ENCODE peak calls at places on chromosomes 13 and 19, in six cellular contexts. One of them, this sample, is unnamed.

GRCh38 chr13:88339271-88339741 is 668.1 kb downstream of the SLITRK5 start:
- DNase-seq in naive thymus-derived CD4-positive, alpha-beta T cell: no peak
- DNase-seq in substantia nigra: no peak
- DNase-seq in spleen: no peak
- DNase-seq in CD4-positive, CD25-positive, alpha-beta regulatory T cell: no peak
- DNase-seq in brain microvascular endothelial cell: no peak
- DNase-seq in this sample: no peak

GRCh38 chr13:26067601-26068000 is 15.8 kb upstream of the SHISA2 start:
- DNase-seq in brain microvascular endothelial cell: no peak
- DNase-seq in spleen: no peak
- DNase-seq in naive thymus-derived CD4-positive, alpha-beta T cell: no peak
- DNase-seq in substantia nigra: no peak
- DNase-seq in CD4-positive, CD25-positive, alpha-beta regulatory T cell: no peak
- DNase-seq in this sample: no peak

GRCh38 chr19:55300821-55301458 is 17.1 kb downstream of the BRSK1 start:
- DNase-seq in spleen: no peak
- DNase-seq in substantia nigra: no peak
- DNase-seq in naive thymus-derived CD4-positive, alpha-beta T cell: no peak
- DNase-seq in CD4-positive, CD25-positive, alpha-beta regulatory T cell: no peak
- DNase-seq in brain microvascular endothelial cell: no peak
- DNase-seq in this sample: peak; percentile 63

GRCh38 chr19:37077929-37078716 is at the start of gene ZNF420:
- DNase-seq in brain microvascular endothelial cell: peak; percentile 94
- DNase-seq in substantia nigra: peak; percentile 85
- DNase-seq in naive thymus-derived CD4-positive, alpha-beta T cell: peak; percentile 84
- DNase-seq in CD4-positive, CD25-positive, alpha-beta regulatory T cell: peak; percentile 87
- DNase-seq in spleen: peak; percentile 97
- DNase-seq in this sample: peak; percentile 94

GRCh38 chr19:35531291-35531690 is 2.0 kb upstream of the GAPDHS start:
- DNase-seq in substantia nigra: no peak
- DNase-seq in CD4-positive, CD25-positive, alpha-beta regulatory T cell: no peak
- DNase-seq in naive thymus-derived CD4-positive, alpha-beta T cell: no peak
- DNase-seq in brain microvascular endothelial cell: no peak
- DNase-seq in spleen: no peak
- DNase-seq in this sample: no peak

GRCh38 chr19:48372904-48373303 is 8.7 kb downstream of the SYNGR4 start:
- DNase-seq in brain microvascular endothelial cell: no peak
- DNase-seq in naive thymus-derived CD4-positive, alpha-beta T cell: no peak
- DNase-seq in substantia nigra: no peak
- DNase-seq in spleen: no peak
- DNase-seq in CD4-positive, CD25-positive, alpha-beta regulatory T cell: no peak
- DNase-seq in this sample: no peak

GRCh38 chr13:66154981-66155380 is 1075.2 kb downstream of the PCDH9 start:
- DNase-seq in brain microvascular endothelial cell: no peak
- DNase-seq in spleen: no peak
- DNase-seq in naive thymus-derived CD4-positive, alpha-beta T cell: no peak
- DNase-seq in CD4-positive, CD25-positive, alpha-beta regulatory T cell: no peak
- DNase-seq in substantia nigra: no peak
- DNase-seq in this sample: no peak

GRCh38 chr19:48969276-48970138 is 4.4 kb downstream of the FTL start:
- DNase-seq in substantia nigra: no peak
- DNase-seq in brain microvascular endothelial cell: no peak
- DNase-seq in CD4-positive, CD25-positive, alpha-beta regulatory T cell: no peak
- DNase-seq in naive thymus-derived CD4-positive, alpha-beta T cell: no peak
- DNase-seq in spleen: peak; percentile 82
- DNase-seq in this sample: no peak

GRCh38 chr13:50208826-50209335 is 193.6 kb downstream of the KCNRG start:
- DNase-seq in brain microvascular endothelial cell: peak; percentile 98
- DNase-seq in naive thymus-derived CD4-positive, alpha-beta T cell: no peak
- DNase-seq in CD4-positive, CD25-positive, alpha-beta regulatory T cell: no peak
- DNase-seq in spleen: peak; percentile 87
- DNase-seq in substantia nigra: no peak
- DNase-seq in this sample: no peak

GRCh38 chr19:43620061-43621001 is 902 bp upstream of the ZNF428 start:
- DNase-seq in substantia nigra: no peak
- DNase-seq in spleen: no peak
- DNase-seq in naive thymus-derived CD4-positive, alpha-beta T cell: no peak
- DNase-seq in CD4-positive, CD25-positive, alpha-beta regulatory T cell: peak; percentile 81
- DNase-seq in brain microvascular endothelial cell: no peak
- DNase-seq in this sample: no peak

GRCh38 chr13:25916119-25916518 is 135.7 kb downstream of the SHISA2 start:
- DNase-seq in naive thymus-derived CD4-positive, alpha-beta T cell: no peak
- DNase-seq in spleen: no peak
- DNase-seq in CD4-positive, CD25-positive, alpha-beta regulatory T cell: no peak
- DNase-seq in substantia nigra: no peak
- DNase-seq in brain microvascular endothelial cell: no peak
- DNase-seq in this sample: no peak

GRCh38 chr19:36436531-36436930 is 18.1 kb upstream of the ZFP82 start:
- DNase-seq in CD4-positive, CD25-positive, alpha-beta regulatory T cell: no peak
- DNase-seq in substantia nigra: no peak
- DNase-seq in naive thymus-derived CD4-positive, alpha-beta T cell: no peak
- DNase-seq in spleen: no peak
- DNase-seq in brain microvascular endothelial cell: peak; percentile 2
- DNase-seq in this sample: no peak

GRCh38 chr19:52007436-52007804 is 591 bp downstream of the ZNF615 start:
- DNase-seq in spleen: no peak
- DNase-seq in naive thymus-derived CD4-positive, alpha-beta T cell: no peak
- DNase-seq in substantia nigra: no peak
- DNase-seq in CD4-positive, CD25-positive, alpha-beta regulatory T cell: no peak
- DNase-seq in brain microvascular endothelial cell: no peak
- DNase-seq in this sample: peak; percentile 26

GRCh38 chr13:52599037-52599852 is 43.0 kb upstream of the HNRNPA1L2 start:
- DNase-seq in spleen: no peak
- DNase-seq in substantia nigra: no peak
- DNase-seq in CD4-positive, CD25-positive, alpha-beta regulatory T cell: no peak
- DNase-seq in naive thymus-derived CD4-positive, alpha-beta T cell: no peak
- DNase-seq in brain microvascular endothelial cell: peak; percentile 60
- DNase-seq in this sample: no peak

GRCh38 chr13:62360609-62361008 is 945.0 kb upstream of the PCDH20 start:
- DNase-seq in naive thymus-derived CD4-positive, alpha-beta T cell: no peak
- DNase-seq in spleen: no peak
- DNase-seq in CD4-positive, CD25-positive, alpha-beta regulatory T cell: no peak
- DNase-seq in brain microvascular endothelial cell: no peak
- DNase-seq in substantia nigra: no peak
- DNase-seq in this sample: no peak

GRCh38 chr19:46761418-46761831 is 15.2 kb upstream of the STRN4 start:
- DNase-seq in CD4-positive, CD25-positive, alpha-beta regulatory T cell: no peak
- DNase-seq in naive thymus-derived CD4-positive, alpha-beta T cell: no peak
- DNase-seq in substantia nigra: no peak
- DNase-seq in spleen: no peak
- DNase-seq in brain microvascular endothelial cell: no peak
- DNase-seq in this sample: no peak

GRCh38 chr19:14375055-14375581 is 6.1 kb upstream of the ADGRE5 start:
- DNase-seq in naive thymus-derived CD4-positive, alpha-beta T cell: peak; percentile 88
- DNase-seq in CD4-positive, CD25-positive, alpha-beta regulatory T cell: peak; percentile 87
- DNase-seq in spleen: peak; percentile 94
- DNase-seq in brain microvascular endothelial cell: no peak
- DNase-seq in substantia nigra: peak; percentile 22
- DNase-seq in this sample: no peak

GRCh38 chr19:16014923-16015804 is 61.1 kb upstream of the TPM4 start:
- DNase-seq in CD4-positive, CD25-positive, alpha-beta regulatory T cell: no peak
- DNase-seq in spleen: no peak
- DNase-seq in naive thymus-derived CD4-positive, alpha-beta T cell: no peak
- DNase-seq in brain microvascular endothelial cell: no peak
- DNase-seq in substantia nigra: no peak
- DNase-seq in this sample: no peak

DNA sequence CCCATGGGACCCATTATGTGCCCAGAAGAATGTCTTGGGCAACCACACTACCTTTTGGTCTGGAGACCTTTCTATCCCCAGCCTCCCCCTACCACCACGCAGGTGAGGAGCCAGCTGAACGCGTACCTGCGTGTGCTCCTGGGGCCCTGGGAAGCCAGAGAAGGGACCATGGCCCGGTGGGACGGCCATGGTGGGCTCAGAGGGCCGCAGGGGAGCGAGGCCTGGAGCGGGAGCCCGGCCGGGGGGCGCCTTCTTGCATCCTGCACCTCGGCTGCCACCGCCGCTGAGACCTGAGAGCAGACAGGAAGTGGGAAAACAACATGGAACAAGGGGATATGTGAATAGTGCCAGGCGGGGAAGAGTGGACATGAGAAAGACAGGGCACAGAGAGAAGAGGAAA is 2.3 kb downstream of the DYRK1B start:
- DNase-seq in CD4-positive, CD25-positive, alpha-beta regulatory T cell: no peak
- DNase-seq in spleen: peak; percentile 78
- DNase-seq in substantia nigra: no peak
- DNase-seq in naive thymus-derived CD4-positive, alpha-beta T cell: no peak
- DNase-seq in brain microvascular endothelial cell: no peak
- DNase-seq in this sample: no peak
- H3K27ac ChIP-seq in CD4-positive, CD25-positive, alpha-beta regulatory T cell: no peak overlapping the region
- H3K27ac ChIP-seq in spleen: peak overlapping the region; percentile 93
- H3K27ac ChIP-seq in substantia nigra: no peak overlapping the region
- H3K27ac ChIP-seq in naive thymus-derived CD4-positive, alpha-beta T cell: no peak overlapping the region
- H3K27ac ChIP-seq in brain microvascular endothelial cell: no peak overlapping the region
- H3K27ac ChIP-seq in this sample: no peak overlapping the region

GRCh38 chr13:34731486-34731885 is 210.6 kb upstream of the NBEA start:
- DNase-seq in substantia nigra: no peak
- DNase-seq in CD4-positive, CD25-positive, alpha-beta regulatory T cell: no peak
- DNase-seq in naive thymus-derived CD4-positive, alpha-beta T cell: no peak
- DNase-seq in brain microvascular endothelial cell: no peak
- DNase-seq in spleen: no peak
- DNase-seq in this sample: no peak
- H3K27ac ChIP-seq in substantia nigra: no peak overlapping the region
- H3K27ac ChIP-seq in CD4-positive, CD25-positive, alpha-beta regulatory T cell: no peak overlapping the region
- H3K27ac ChIP-seq in naive thymus-derived CD4-positive, alpha-beta T cell: no peak overlapping the region
- H3K27ac ChIP-seq in brain microvascular endothelial cell: no peak overlapping the region
- H3K27ac ChIP-seq in spleen: no peak overlapping the region
- H3K27ac ChIP-seq in this sample: no peak overlapping the region

GRCh38 chr13:87322386-87322785 is 348.8 kb upstream of the SLITRK5 start:
- DNase-seq in spleen: no peak
- DNase-seq in brain microvascular endothelial cell: no peak
- DNase-seq in CD4-positive, CD25-positive, alpha-beta regulatory T cell: no peak
- DNase-seq in substantia nigra: no peak
- DNase-seq in naive thymus-derived CD4-positive, alpha-beta T cell: no peak
- DNase-seq in this sample: no peak

GRCh38 chr13:87324558-87324957 is 346.6 kb upstream of the SLITRK5 start:
- DNase-seq in brain microvascular endothelial cell: no peak
- DNase-seq in CD4-positive, CD25-positive, alpha-beta regulatory T cell: no peak
- DNase-seq in spleen: no peak
- DNase-seq in substantia nigra: no peak
- DNase-seq in naive thymus-derived CD4-positive, alpha-beta T cell: no peak
- DNase-seq in this sample: no peak
- H3K27ac ChIP-seq in brain microvascular endothelial cell: no peak overlapping the region
- H3K27ac ChIP-seq in CD4-positive, CD25-positive, alpha-beta regulatory T cell: no peak overlapping the region
- H3K27ac ChIP-seq in spleen: no peak overlapping the region
- H3K27ac ChIP-seq in substantia nigra: no peak overlapping the region
- H3K27ac ChIP-seq in naive thymus-derived CD4-positive, alpha-beta T cell: no peak overlapping the region
- H3K27ac ChIP-seq in this sample: no peak overlapping the region

GRCh38 chr19:4360081-4360569 is 16.8 kb downstream of the MPND start:
- DNase-seq in substantia nigra: no peak
- DNase-seq in brain microvascular endothelial cell: no peak
- DNase-seq in CD4-positive, CD25-positive, alpha-beta regulatory T cell: no peak
- DNase-seq in naive thymus-derived CD4-positive, alpha-beta T cell: no peak
- DNase-seq in spleen: no peak
- DNase-seq in this sample: no peak

GRCh38 chr19:4362038-4362828 is 18.9 kb downstream of the MPND start:
- DNase-seq in brain microvascular endothelial cell: no peak
- DNase-seq in substantia nigra: no peak
- DNase-seq in naive thymus-derived CD4-positive, alpha-beta T cell: no peak
- DNase-seq in CD4-positive, CD25-positive, alpha-beta regulatory T cell: no peak
- DNase-seq in spleen: peak; percentile 68
- DNase-seq in this sample: no peak

GRCh38 chr19:4361152-4362037 is 18.0 kb downstream of the MPND start:
- DNase-seq in substantia nigra: no peak
- DNase-seq in CD4-positive, CD25-positive, alpha-beta regulatory T cell: no peak
- DNase-seq in brain microvascular endothelial cell: peak; percentile 12
- DNase-seq in naive thymus-derived CD4-positive, alpha-beta T cell: no peak
- DNase-seq in spleen: peak; percentile 75
- DNase-seq in this sample: no peak

GRCh38 chr19:4359627-4360000 is 16.3 kb downstream of the MPND start:
- DNase-seq in spleen: peak; percentile 64
- DNase-seq in brain microvascular endothelial cell: no peak
- DNase-seq in CD4-positive, CD25-positive, alpha-beta regulatory T cell: no peak
- DNase-seq in substantia nigra: no peak
- DNase-seq in naive thymus-derived CD4-positive, alpha-beta T cell: no peak
- DNase-seq in this sample: no peak

GRCh38 chr19:4360641-4361151 is 17.3 kb downstream of the MPND start:
- DNase-seq in substantia nigra: no peak
- DNase-seq in spleen: peak; percentile 74
- DNase-seq in brain microvascular endothelial cell: no peak
- DNase-seq in naive thymus-derived CD4-positive, alpha-beta T cell: no peak
- DNase-seq in CD4-positive, CD25-positive, alpha-beta regulatory T cell: no peak
- DNase-seq in this sample: no peak
- H3K27ac ChIP-seq in substantia nigra: no peak overlapping the region
- H3K27ac ChIP-seq in spleen: peak overlapping the region; percentile 8
- H3K27ac ChIP-seq in brain microvascular endothelial cell: no peak overlapping the region
- H3K27ac ChIP-seq in naive thymus-derived CD4-positive, alpha-beta T cell: no peak overlapping the region
- H3K27ac ChIP-seq in CD4-positive, CD25-positive, alpha-beta regulatory T cell: no peak overlapping the region
- H3K27ac ChIP-seq in this sample: no peak overlapping the region

GRCh38 chr19:2338751-2339643 is 10.5 kb downstream of the SPPL2B start:
- DNase-seq in CD4-positive, CD25-positive, alpha-beta regulatory T cell: no peak
- DNase-seq in brain microvascular endothelial cell: no peak
- DNase-seq in naive thymus-derived CD4-positive, alpha-beta T cell: no peak
- DNase-seq in spleen: no peak
- DNase-seq in substantia nigra: no peak
- DNase-seq in this sample: no peak

GRCh38 chr19:2341247-2341705 is 12.8 kb downstream of the SPPL2B start:
- DNase-seq in brain microvascular endothelial cell: no peak
- DNase-seq in naive thymus-derived CD4-positive, alpha-beta T cell: no peak
- DNase-seq in CD4-positive, CD25-positive, alpha-beta regulatory T cell: no peak
- DNase-seq in substantia nigra: no peak
- DNase-seq in spleen: no peak
- DNase-seq in this sample: no peak

GRCh38 chr19:2339644-2340310 is 11.3 kb downstream of the SPPL2B start:
- DNase-seq in spleen: no peak
- DNase-seq in CD4-positive, CD25-positive, alpha-beta regulatory T cell: no peak
- DNase-seq in naive thymus-derived CD4-positive, alpha-beta T cell: no peak
- DNase-seq in substantia nigra: no peak
- DNase-seq in brain microvascular endothelial cell: no peak
- DNase-seq in this sample: no peak

GRCh38 chr19:2341987-2342386 is 13.5 kb downstream of the SPPL2B start:
- DNase-seq in naive thymus-derived CD4-positive, alpha-beta T cell: no peak
- DNase-seq in substantia nigra: no peak
- DNase-seq in CD4-positive, CD25-positive, alpha-beta regulatory T cell: no peak
- DNase-seq in brain microvascular endothelial cell: no peak
- DNase-seq in spleen: no peak
- DNase-seq in this sample: no peak

DNA sequence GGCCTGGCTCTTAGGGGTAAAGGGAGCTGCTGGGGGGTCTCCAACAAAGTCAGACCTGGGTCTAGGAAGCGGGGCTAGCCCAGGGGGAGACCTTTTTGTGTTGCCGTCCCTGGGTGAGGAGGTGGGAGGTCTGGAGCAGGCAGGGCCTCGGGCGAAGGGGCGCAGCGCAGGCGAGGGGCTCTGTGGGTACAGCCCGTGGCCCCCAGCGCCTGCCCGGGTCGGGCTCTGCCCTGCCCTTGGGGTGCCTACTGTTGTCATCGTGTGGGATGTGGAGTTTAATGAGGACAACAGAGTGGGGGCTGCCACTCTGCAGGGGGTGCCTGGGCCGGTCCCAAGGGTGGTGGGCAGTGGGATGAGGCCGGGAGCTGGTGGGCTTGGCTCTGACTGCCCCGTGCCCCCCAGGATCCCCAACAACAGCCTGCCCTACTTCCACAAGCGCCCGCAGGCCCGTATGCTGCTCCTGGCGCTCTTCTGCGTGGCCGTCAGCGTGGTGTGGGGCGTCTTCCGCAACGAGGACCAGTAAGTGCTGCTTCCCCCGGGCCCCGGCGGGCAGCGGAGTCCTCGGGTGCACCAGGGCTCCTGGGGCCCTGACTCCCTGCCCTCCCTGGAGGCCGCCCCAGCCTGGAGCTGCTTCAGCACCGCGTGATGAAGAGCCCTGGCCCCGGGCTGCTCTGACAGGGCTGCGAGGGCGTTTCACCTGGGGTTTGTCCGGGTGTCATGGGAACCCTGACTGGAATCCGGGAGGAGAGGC is 12.2 kb downstream of the SPPL2B start:
- DNase-seq in brain microvascular endothelial cell: no peak
- DNase-seq in spleen: no peak
- DNase-seq in CD4-positive, CD25-positive, alpha-beta regulatory T cell: no peak
- DNase-seq in naive thymus-derived CD4-positive, alpha-beta T cell: no peak
- DNase-seq in substantia nigra: no peak
- DNase-seq in this sample: no peak
- H3K27ac ChIP-seq in brain microvascular endothelial cell: no peak overlapping the region
- H3K27ac ChIP-seq in spleen: no peak overlapping the region
- H3K27ac ChIP-seq in CD4-positive, CD25-positive, alpha-beta regulatory T cell: no peak overlapping the region
- H3K27ac ChIP-seq in naive thymus-derived CD4-positive, alpha-beta T cell: no peak overlapping the region
- H3K27ac ChIP-seq in substantia nigra: no peak overlapping the region
- H3K27ac ChIP-seq in this sample: no peak overlapping the region

This sample was measured in neuronal stem cell.